ENCODE peak calls at places on chromosomes 16 and 17, in eight cellular contexts. E is mesenchymal stem cell, F is GM23248, K is upper lobe of right lung, Y is uterus, H is foreskin keratinocyte, D is tibial artery, N is left ventricle myocardium inferior. P is an unnamed sample.

GRCh38 chr17:30433514-30433913 is 43.7 kb upstream of the GOSR1 start:
- DNase-seq in E (peak; percentile 94), F (peak; percentile 93), K (no peak), Y (no peak), H (peak; percentile 57), D (no peak), N (no peak), P (no peak)

GRCh38 chr16:85310868-85311585 is 198.8 kb upstream of the CIBAR2 start:
- DNase-seq in E (no peak), F (no peak), K (no peak), Y (no peak), H (no peak), D (no peak), N (peak; percentile 37), P (no peak)

GRCh38 chr16:81174644-81175324 is 63.7 kb upstream of the BCO1 start:
- DNase-seq in E (peak; percentile 63), F (peak; percentile 49), K (no peak), Y (no peak), H (no peak), D (no peak), N (no peak), P (no peak)

GRCh38 chr17:68613739-68614298 is 12.7 kb upstream of the FAM20A start:
- DNase-seq in E (peak; percentile 48), F (peak; percentile 74), K (no peak), Y (peak; percentile 51), H (no peak), D (no peak), N (no peak), P (peak; percentile 28)

GRCh38 chr17:64982139-64982802 is 63.0 kb upstream of the LRRC37A3 start:
- DNase-seq in E (no peak), F (no peak), K (no peak), Y (no peak), H (no peak), D (no peak), N (no peak), P (no peak)

GRCh38 chr16:72561-73537 is at the start of gene RHBDF1:
- DNase-seq in E (peak; percentile 65), F (peak; percentile 80), K (peak; percentile 86), Y (peak; percentile 52), H (no peak), D (no peak), N (peak; percentile 69), P (peak; percentile 74)

GRCh38 chr17:6489016-6489550 is 44.8 kb downstream of the PIMREG start:
- DNase-seq in E (no peak), F (peak; percentile 47), K (peak; percentile 12), Y (no peak), H (no peak), D (no peak), N (no peak), P (no peak)

GRCh38 chr17:77323413-77324171 is 182.8 kb downstream of the SEC14L1 start:
- DNase-seq in E (peak; percentile 91), F (peak; percentile 59), K (peak; percentile 79), Y (peak; percentile 62), H (no peak), D (peak; percentile 88), N (no peak), P (peak; percentile 83)

GRCh38 chr16:6095414-6095813 is 997.8 kb upstream of the EEF2KMT start:
- DNase-seq in E (no peak), F (no peak), K (no peak), Y (no peak), H (peak; percentile 50), D (no peak), N (no peak), P (no peak)

GRCh38 chr16:30113031-30113710 is at the start of gene GDPD3:
- DNase-seq in E (no peak), F (peak; percentile 44), K (peak; percentile 70), Y (no peak), H (no peak), D (no peak), N (peak; percentile 56), P (peak; percentile 88)

GRCh38 chr17:75688209-75688771 is 21.2 kb downstream of the SAP30BP start:
- DNase-seq in E (peak; percentile 36), F (peak; percentile 86), K (peak; percentile 43), Y (no peak), H (no peak), D (no peak), N (no peak), P (no peak)

GRCh38 chr17:48603959-48604769 is 622 bp downstream of the HOXB6 start:
- DNase-seq in E (peak; percentile 80), F (peak; percentile 73), K (no peak), Y (no peak), H (no peak), D (no peak), N (no peak), P (no peak)

GRCh38 chr16:30185141-30185682 is 1.8 kb downstream of the CORO1A start:
- DNase-seq in E (no peak), F (no peak), K (peak; percentile 67), Y (no peak), H (no peak), D (no peak), N (peak; percentile 20), P (peak; percentile 22)

GRCh38 chr17:78684026-78684425 is 98.0 kb downstream of the CYTH1 start:
- DNase-seq in E (no peak), F (no peak), K (no peak), Y (no peak), H (no peak), D (no peak), N (no peak), P (no peak)

GRCh38 chr16:57192146-57192545 is 6.0 kb downstream of the RSPRY1 start:
- DNase-seq in E (no peak), F (no peak), K (no peak), Y (no peak), H (no peak), D (no peak), N (no peak), P (no peak)

GRCh38 chr16:57196276-57196675 is 10.1 kb downstream of the RSPRY1 start:
- DNase-seq in E (no peak), F (no peak), K (no peak), Y (no peak), H (no peak), D (no peak), N (no peak), P (no peak)

GRCh38 chr16:57196753-57197152 is 10.6 kb downstream of the RSPRY1 start:
- DNase-seq in E (no peak), F (no peak), K (no peak), Y (no peak), H (no peak), D (no peak), N (no peak), P (no peak)

GRCh38 chr16:57192720-57193486 is 6.8 kb downstream of the RSPRY1 start:
- DNase-seq in E (peak; percentile 70), F (peak; percentile 43), K (no peak), Y (no peak), H (peak; percentile 63), D (no peak), N (no peak), P (no peak)

GRCh38 chr16:57194512-57194911 is 8.4 kb downstream of the RSPRY1 start:
- DNase-seq in E (peak; percentile 95), F (peak; percentile 94), K (no peak), Y (no peak), H (peak; percentile 77), D (no peak), N (no peak), P (no peak)
- H3K4me1 ChIP-seq in E (peaks cover 15% of the 10 kb centered on the region), F (peaks cover 70% of the 10 kb centered on the region), K (peaks cover 18% of the 10 kb centered on the region), Y (peaks cover 8% of the 10 kb centered on the region), H (peaks cover 52% of the 10 kb centered on the region), D (peaks cover 29% of the 10 kb centered on the region), N (peaks cover 78% of the 10 kb centered on the region), P (no peaks in the 10 kb centered on the region)

GRCh38 chr16:2597560-2597902 is 59.7 kb downstream of the PDPK1 start:
- DNase-seq in E (no peak), F (no peak), K (peak; percentile 58), Y (no peak), H (no peak), D (no peak), N (no peak), P (peak; percentile 10)
- H3K27ac ChIP-seq in E (no peak overlapping the region), F (no peak overlapping the region), K (no peak overlapping the region), Y (no peak overlapping the region), H (no peak overlapping the region), D (no peak overlapping the region), N (no peak overlapping the region), P (no peak overlapping the region)

DNA sequence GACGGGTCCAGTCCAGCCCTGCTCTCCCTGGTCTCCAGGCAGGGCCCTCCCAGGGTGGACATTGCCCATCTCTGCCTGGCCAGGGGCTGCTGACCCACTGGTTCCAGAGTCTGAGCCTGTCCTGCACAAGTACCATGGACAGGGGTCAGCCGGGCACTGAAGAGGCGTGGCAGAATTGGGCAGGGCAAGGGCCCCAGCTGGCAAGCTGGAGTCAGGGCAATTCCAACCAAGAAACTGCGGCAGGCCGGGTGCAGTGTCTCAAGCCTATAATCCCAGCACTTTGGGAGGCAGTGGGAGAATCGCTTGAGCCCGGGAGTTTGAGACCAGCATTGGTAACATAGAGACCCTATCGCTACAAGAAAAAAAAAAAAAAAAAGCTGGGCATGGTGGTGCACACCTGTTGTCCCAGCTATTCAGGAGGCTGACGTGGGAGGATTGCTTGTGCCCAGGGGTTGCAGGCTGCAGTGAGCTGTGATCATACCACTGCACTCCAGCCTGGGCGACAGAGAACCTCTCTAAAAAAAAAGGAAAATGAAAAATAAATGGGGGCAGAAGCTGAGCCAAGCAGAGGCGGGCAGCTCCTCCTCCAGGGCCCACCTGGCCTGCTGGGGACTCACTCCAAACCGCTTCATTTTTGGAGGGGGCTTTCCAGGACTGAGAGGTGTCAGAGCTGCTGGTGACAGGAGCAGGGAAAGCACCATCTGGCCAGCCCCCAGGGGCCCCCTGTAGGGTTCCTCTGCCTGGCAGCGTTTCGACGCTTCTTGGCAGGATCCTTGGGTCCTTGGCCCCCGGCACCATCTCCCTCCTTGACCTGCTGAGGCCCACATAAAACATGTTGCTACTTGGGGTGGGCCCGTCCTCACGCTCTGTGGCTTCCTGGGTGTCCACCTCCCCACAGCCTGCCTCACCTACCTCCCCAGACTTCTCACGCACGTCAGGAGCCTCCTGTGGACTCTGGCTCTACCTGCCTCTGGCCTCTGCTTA is 2.9 kb upstream of the MAFG start:
- DNase-seq in E (no peak), F (peak; percentile 47), K (no peak), Y (no peak), H (no peak), D (no peak), N (peak; percentile 11), P (peak; percentile 29)
- H3K4me1 ChIP-seq in E (peaks cover 44% of the 10 kb centered on the region), F (peaks cover 7% of the 10 kb centered on the region), K (peaks cover 14% of the 10 kb centered on the region), Y (no peaks in the 10 kb centered on the region), H (no peaks in the 10 kb centered on the region), D (peaks cover 9% of the 10 kb centered on the region), N (peaks cover 32% of the 10 kb centered on the region), P (peaks cover 5% of the 10 kb centered on the region)

DNA sequence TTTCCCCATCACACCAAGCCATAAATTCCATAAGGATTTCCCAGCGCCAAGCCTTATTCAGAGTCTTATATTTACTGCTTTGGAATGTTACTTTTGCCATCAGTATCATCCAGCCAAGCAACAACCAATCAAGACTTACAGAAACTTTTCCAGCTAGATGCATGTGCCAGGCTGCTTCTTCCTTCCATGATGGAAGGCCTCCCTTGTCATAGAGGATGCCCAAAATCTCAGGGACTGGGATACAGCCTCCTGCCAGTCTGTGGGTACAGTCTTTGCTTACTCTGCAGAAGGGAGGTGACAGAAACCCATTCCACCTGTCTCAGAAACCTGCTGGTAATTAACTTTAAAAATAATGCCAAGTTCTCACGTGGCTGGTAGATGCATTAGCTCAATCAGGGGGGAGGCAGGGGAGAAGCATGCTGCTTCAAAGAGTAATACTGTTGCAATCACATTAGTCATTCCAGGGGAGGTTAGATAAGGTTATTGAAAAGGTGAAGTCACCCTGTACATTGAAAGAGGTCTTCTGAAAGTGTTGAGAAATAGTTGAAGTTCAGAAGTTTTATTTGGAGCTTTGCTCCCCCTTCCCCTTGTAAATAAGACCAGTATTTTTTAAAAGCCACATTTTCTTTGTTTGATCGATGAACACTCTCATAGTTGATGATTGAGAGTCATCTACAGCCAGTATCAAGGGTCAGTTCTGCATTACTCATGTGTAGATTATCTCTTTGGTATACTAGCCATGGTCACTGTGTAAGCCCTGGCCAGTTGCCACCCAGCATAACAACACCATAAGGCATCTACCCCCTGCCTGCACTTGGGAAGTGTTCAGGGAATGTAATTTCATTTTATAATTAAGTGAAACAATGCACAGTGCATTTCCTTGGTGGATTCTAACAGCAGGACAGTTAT is 22.2 kb downstream of the HLF start:
- DNase-seq in E (no peak), F (peak; percentile 30), K (no peak), Y (no peak), H (no peak), D (no peak), N (no peak), P (peak; percentile 57)
- H3K27ac ChIP-seq in E (no peak overlapping the region), F (no peak overlapping the region), K (peak overlapping the region; percentile 86), Y (peak overlapping the region; percentile 92), H (no peak overlapping the region), D (peak overlapping the region; percentile 83), N (peak overlapping the region; percentile 96), P (peak overlapping the region; percentile 80)